ENCODE peak calls at places on chromosomes 13 and 19, in four cellular contexts. O, A, T and U are unnamed samples.

GRCh38 chr19:48443262-48443661 is 2.5 kb upstream of the GRWD1 start:
- DNase-seq in O (no peak), A (peak), T (no peak), U (no peak)

GRCh38 chr19:33749016-33749415 is 47.7 kb upstream of the KCTD15 start:
- DNase-seq in O (no peak), A (no peak), T (no peak), U (no peak)

GRCh38 chr19:40740747-40741146 is 9.5 kb downstream of the ACTMAP start:
- DNase-seq in O (no peak), A (no peak), T (no peak), U (no peak)

GRCh38 chr13:51324714-51325440 is 14.6 kb upstream of the SERPINE3 start:
- DNase-seq in O (no peak), A (no peak), T (no peak), U (peak)

GRCh38 chr19:1270854-1271527 is 1.9 kb downstream of the CIRBP start:
- DNase-seq in O (no peak), A (peak), T (no peak), U (no peak)

GRCh38 chr19:54650108-54650666 is 12.6 kb upstream of the LILRB4 start:
- DNase-seq in O (no peak), A (no peak), T (no peak), U (no peak)

GRCh38 chr13:109779074-109779473 is 7.3 kb downstream of the IRS2 start:
- DNase-seq in O (peak), A (peak), T (no peak), U (no peak)

GRCh38 chr13:19586904-19587634 is 25.7 kb upstream of the TPTE2 start:
- DNase-seq in O (peak), A (peak), T (no peak), U (peak)

GRCh38 chr19:38266070-38266469 is 1.7 kb downstream of the SPINT2 start:
- DNase-seq in O (no peak), A (no peak), T (no peak), U (no peak)

GRCh38 chr19:28446511-28446910 is 766.4 kb downstream of the UQCRFS1 start:
- DNase-seq in O (no peak), A (no peak), T (no peak), U (no peak)

GRCh38 chr19:19860756-19861390 is 4.8 kb upstream of the ZNF253 start:
- DNase-seq in O (peak), A (no peak), T (no peak), U (no peak)

GRCh38 chr19:16778796-16779411 is 50.3 kb upstream of the SIN3B start:
- DNase-seq in O (peak), A (peak), T (peak), U (peak)

GRCh38 chr13:110233181-110233641 is 73.7 kb downstream of the COL4A1 start:
- DNase-seq in O (no peak), A (no peak), T (no peak), U (no peak)

GRCh38 chr13:25905411-25906010 is 146.3 kb downstream of the SHISA2 start:
- DNase-seq in O (no peak), A (no peak), T (no peak), U (no peak)

GRCh38 chr19:10812902-10813404 is 23.1 kb downstream of the TMED1 start:
- DNase-seq in O (peak), A (peak), T (peak), U (no peak)

GRCh38 chr19:928471-929259 is 2.8 kb downstream of the ARID3A start:
- DNase-seq in O (no peak), A (peak), T (no peak), U (no peak)

GRCh38 chr19:48218964-48219363 is 36.7 kb downstream of the CARD8 start:
- DNase-seq in O (no peak), A (no peak), T (no peak), U (no peak)

GRCh38 chr19:409006-409514 is at the start of gene C2CD4C:
- DNase-seq in O (peak), A (no peak), T (no peak), U (no peak)

GRCh38 chr13:58883405-58883804 is 1251.9 kb downstream of the PCDH17 start:
- DNase-seq in O (no peak), A (no peak), T (no peak), U (no peak)

GRCh38 chr13:85436029-85436428 is 363.2 kb downstream of the SLITRK6 start:
- DNase-seq in O (no peak), A (no peak), T (no peak), U (no peak)

GRCh38 chr13:73954808-73955207 is 179.4 kb downstream of the KLF12 start:
- DNase-seq in O (no peak), A (no peak), T (no peak), U (no peak)

GRCh38 chr13:110015253-110015652 is 228.9 kb upstream of the IRS2 start:
- DNase-seq in O (no peak), A (no peak), T (no peak), U (no peak)

GRCh38 chr19:16571283-16571682 is 932 bp downstream of the SLC35E1 start:
- DNase-seq in O (no peak), A (peak), T (no peak), U (no peak)

GRCh38 chr19:16379521-16380313 is 55.1 kb downstream of the KLF2 start:
- DNase-seq in O (no peak), A (no peak), T (no peak), U (no peak)

GRCh38 chr19:23305555-23305954 is 55.4 kb upstream of the ZNF724 start:
- DNase-seq in O (no peak), A (no peak), T (no peak), U (no peak)

GRCh38 chr19:55044771-55045716 is 7.0 kb upstream of the GP6 start:
- DNase-seq in O (no peak), A (no peak), T (no peak), U (no peak)

GRCh38 chr19:574658-575526 is 2.5 kb downstream of the BSG start:
- DNase-seq in O (no peak), A (peak), T (no peak), U (peak)

GRCh38 chr13:111095031-111095840 is 19.9 kb upstream of the ARHGEF7 start:
- DNase-seq in O (no peak), A (no peak), T (no peak), U (no peak)

GRCh38 chr13:44368062-44368591 is 5.5 kb upstream of the SERP2 start:
- DNase-seq in O (no peak), A (no peak), T (no peak), U (no peak)

GRCh38 chr19:39677931-39678889 is 22.5 kb downstream of the LGALS16 start:
- DNase-seq in O (no peak), A (no peak), T (no peak), U (peak)

DNA sequence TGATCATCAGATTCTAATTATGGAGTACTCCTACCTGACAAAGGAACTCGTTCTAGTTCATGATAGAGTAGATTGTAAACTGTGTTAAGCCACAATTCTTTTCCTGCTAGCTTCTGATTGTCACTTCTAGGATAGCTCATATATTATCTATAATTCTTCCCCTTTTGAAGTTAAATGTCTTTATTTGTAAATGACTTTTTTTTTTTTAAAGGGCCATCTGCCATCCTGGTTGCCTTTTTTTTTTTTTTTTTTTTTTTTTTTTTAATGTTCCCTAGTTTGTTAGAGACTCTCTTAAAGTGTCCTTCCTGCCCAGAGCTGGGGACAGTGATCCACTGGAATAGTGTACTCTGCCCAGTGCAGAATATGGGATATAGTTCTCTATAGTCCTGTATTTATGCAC is 4.3 kb downstream of the CHAMP1 start:
- DNase-seq in O (no peak), A (no peak), T (no peak), U (no peak)
- H3K4me3 ChIP-seq in O (no peak), A (no peak), T (no peak), U (no peak)

GRCh38 chr19:3109491-3109890 is 15.3 kb downstream of the GNA11 start:
- DNase-seq in O (no peak), A (no peak), T (no peak), U (no peak)

GRCh38 chr19:3107658-3108057 is 13.5 kb downstream of the GNA11 start:
- DNase-seq in O (no peak), A (no peak), T (no peak), U (no peak)

GRCh38 chr19:3110126-3110825 is 16.1 kb downstream of the GNA11 start:
- DNase-seq in O (no peak), A (no peak), T (no peak), U (no peak)

GRCh38 chr19:3106509-3107141 is 12.5 kb downstream of the GNA11 start:
- DNase-seq in O (no peak), A (no peak), T (no peak), U (no peak)

DNA sequence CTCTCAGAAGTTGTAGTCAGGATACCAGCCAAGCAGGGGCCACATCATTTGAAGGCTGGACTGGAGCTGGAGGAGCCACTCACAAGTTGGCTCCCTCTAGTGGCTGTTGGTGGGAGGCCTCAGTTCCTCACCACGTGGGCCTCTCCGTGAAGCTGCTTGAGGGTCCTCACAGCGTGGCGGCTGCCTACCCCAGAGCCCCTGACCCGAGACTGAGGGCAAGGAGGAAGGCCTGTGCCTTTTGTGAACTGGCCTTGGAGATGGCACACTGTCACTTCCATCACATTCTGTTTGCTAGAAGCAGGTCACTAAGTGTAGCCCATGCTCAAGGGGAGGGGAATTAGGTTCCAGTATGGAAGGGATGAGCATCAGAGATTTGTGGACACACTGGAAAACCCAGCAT is 14.6 kb downstream of the GNA11 start:
- DNase-seq in O (peak), A (peak), T (no peak), U (peak)
- TF ChIP-seq CTCF in O (peak), A (peak), T (peak), U (peak)

GRCh38 chr19:18651300-18651699 is 14.5 kb downstream of the KLHL26 start:
- DNase-seq in O (no peak), A (no peak), T (no peak), U (no peak)
- H3K4me3 ChIP-seq in O (no peak), A (no peak), T (no peak), U (no peak)

GRCh38 chr13:60655268-60655667 is 258.2 kb downstream of the TDRD3 start:
- DNase-seq in O (no peak), A (no peak), T (no peak), U (no peak)

DNA sequence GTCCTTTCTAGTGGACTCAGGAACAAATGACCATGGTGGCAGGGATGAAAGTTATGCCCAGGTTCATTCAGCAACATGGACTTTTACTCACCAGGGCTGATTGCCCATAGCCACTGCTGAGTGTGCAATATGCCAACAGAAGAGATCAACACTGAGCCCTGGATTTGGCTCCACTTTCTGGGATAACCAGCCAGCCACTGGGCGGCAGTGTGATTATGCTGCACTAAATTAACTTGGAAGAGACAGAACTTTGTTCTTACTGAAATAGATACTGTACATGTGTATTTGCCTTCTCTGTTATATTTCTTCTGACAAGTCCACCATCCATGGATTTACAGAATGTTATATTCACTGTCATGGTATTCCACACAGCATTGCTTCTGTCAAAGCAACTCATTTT is 257.4 kb downstream of the TDRD3 start:
- DNase-seq in O (no peak), A (peak), T (no peak), U (no peak)
- TF ChIP-seq CTCF in O (no peak), A (peak), T (peak), U (peak)

GRCh38 chr13:114231886-114232285 is 2.8 kb upstream of the CDC16 start:
- DNase-seq in O (no peak), A (no peak), T (no peak), U (no peak)

GRCh38 chr13:114230575-114230974 is 4.1 kb upstream of the CDC16 start:
- DNase-seq in O (no peak), A (no peak), T (no peak), U (no peak)

GRCh38 chr13:114228176-114228575 is 6.5 kb upstream of the CDC16 start:
- DNase-seq in O (no peak), A (no peak), T (no peak), U (no peak)

GRCh38 chr13:114229486-114229885 is 5.2 kb upstream of the CDC16 start:
- DNase-seq in O (no peak), A (no peak), T (no peak), U (no peak)

GRCh38 chr13:114230117-114230516 is 4.6 kb upstream of the CDC16 start:
- DNase-seq in O (no peak), A (peak), T (no peak), U (no peak)
- H3K4me3 ChIP-seq in O (no peak), A (no peak), T (no peak), U (no peak)

GRCh38 chr13:57030671-57031070 is 110.0 kb upstream of the PRR20A start:
- DNase-seq in O (no peak), A (no peak), T (no peak), U (no peak)
- TF ChIP-seq CTCF in O (no peak), A (no peak), T (no peak), U (no peak)

DNA sequence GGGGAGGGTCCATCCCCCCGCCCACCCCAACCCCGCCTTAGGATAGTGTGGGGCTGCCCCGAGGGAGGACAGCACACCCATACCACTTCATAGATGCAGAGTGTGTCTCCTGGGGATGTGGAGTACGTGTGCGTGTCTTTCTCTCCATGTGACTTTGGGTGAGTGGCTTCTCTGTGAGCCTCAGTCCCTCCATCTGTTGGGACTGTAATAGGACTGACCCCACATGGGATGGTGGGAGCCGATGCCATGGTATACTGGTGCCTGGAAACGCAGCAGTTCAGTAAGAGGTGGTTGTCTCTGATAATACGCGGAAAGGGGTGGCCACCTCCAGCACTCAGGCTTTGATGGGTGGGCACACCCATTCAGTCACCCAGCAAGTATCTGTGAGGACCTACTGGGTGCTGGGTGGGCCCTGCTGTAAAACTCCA is 816 bp upstream of the PRKD2 start:
- DNase-seq in O (peak), A (peak), T (no peak), U (peak)
- H3K4me3 ChIP-seq in O (peak), A (peak), T (peak), U (peak)

DNA sequence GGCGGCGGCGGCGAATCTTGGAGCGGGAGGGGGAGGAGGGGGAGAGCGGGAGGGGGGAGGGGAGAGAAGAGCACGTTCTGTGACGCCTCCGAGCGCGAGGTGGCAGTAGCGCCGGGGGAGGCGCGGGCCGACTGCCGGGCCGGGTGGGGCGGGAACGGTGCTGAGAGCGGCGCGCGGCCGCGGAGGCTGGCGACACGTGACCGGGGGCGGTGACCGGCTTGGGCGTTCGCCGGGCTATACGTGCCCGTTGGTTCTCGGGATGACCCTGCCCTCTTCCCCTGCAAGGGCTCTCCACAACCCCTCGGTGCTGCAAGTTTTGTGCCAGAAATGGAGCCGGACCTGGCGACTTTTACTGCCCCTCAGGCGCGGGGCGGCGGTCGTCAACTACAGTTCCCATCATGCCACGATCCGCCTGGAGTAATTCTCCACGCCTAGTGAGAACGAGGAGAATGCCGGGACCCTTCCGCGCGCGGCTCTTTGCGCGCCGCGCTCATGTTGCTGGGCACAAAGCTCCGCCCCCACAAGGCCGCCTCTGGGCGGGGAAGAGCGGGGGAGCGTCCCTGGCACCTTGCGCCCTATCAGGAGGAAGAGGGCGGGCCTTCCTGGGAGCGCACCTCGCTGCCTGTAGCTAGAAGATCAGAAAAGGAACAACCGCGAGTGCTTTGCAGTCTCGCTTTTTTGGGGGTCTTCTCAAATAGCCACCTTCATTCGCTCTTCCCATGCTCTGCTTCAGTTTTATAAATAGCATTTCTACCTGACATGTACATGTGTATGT is at the start of gene KPNA3:
- DNase-seq in O (peak), A (peak), T (peak), U (peak)
- TF ChIP-seq CTCF in O (no peak), A (no peak), T (peak), U (peak)

DNA sequence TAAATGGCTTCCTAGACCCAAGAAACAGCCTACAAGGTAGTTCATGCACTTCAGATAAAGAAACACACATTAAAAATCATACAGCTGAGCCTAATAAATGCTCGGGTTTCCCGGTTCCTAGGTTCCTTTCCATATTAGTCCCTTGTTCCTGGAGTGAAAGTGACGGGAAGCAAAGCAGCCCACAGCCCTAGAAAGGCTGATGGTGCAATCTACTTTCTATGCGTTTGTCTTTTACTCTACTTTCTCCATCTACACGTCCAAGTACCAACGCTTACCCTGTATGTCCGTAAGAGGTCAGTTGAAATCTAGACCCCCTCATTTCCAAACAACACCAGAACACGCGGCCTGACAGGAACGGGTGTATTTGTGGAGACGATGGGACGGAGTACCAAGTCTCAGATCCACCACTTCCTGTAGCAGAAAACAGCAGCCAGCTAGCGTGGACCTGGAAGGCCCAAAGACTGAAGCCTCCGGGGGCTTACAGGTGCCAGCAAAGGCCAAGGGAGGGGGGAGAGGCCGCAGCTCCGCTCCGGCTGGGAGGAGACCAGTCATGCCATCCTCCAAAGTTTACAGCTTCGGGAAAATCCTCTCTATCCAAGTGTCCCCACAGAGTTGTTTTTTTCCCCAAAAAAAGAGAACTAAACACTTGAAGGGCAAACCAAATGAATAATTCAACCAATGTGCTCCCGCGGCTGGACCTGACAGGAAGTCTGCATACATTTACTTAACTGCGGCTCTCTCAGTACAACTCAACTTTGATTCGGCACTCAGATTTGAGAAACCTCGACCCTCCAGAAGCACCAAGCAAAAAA is 34.1 kb downstream of the STK24 start:
- DNase-seq in O (no peak), A (peak), T (no peak), U (peak)
- H3K4me3 ChIP-seq in O (peak), A (no peak), T (no peak), U (peak)